ENCODE peak calls at places on chromosome 6, in nine cellular contexts. F is GM23338, Q is OCI-LY7, D is hepatocyte, H is HCT116, P is PC-3, M is neural progenitor cell, L is SK-N-SH, T is MM.1S. W is an unnamed sample.

GRCh38 chr6:169906004-169906740 is 154.8 kb downstream of the ERMARD start:
- DNase-seq in Q (peak; percentile 5), P (no peak), F (no peak), H (no peak), L (no peak), T (no peak), D (no peak), M (peak; percentile 32), W (no peak)

GRCh38 chr6:150290429-150290828 is 78.4 kb upstream of the IYD start:
- DNase-seq in T (no peak), D (peak; percentile 54), F (no peak), M (no peak), Q (no peak), H (no peak), P (no peak), L (no peak), W (peak; percentile 95)

GRCh38 chr6:109676724-109677123 is 14.3 kb downstream of the AK9 start:
- DNase-seq in D (no peak), L (no peak), F (no peak), Q (no peak), T (no peak), P (no peak), M (no peak), H (no peak), W (no peak)

GRCh38 chr6:127471379-127472255 is 12.4 kb upstream of the KIAA0408 start:
- DNase-seq in F (no peak), H (no peak), Q (no peak), L (no peak), D (no peak), P (peak; percentile 48), T (no peak), M (no peak), W (peak; percentile 10)

GRCh38 chr6:133549252-133549925 is 308.2 kb downstream of the EYA4 start:
- DNase-seq in T (no peak), D (no peak), H (no peak), F (no peak), P (no peak), Q (no peak), L (no peak), M (peak; percentile 93), W (no peak)

GRCh38 chr6:7617954-7618764 is 28.2 kb downstream of the SNRNP48 start:
- DNase-seq in F (no peak), L (no peak), T (peak; percentile 79), P (peak; percentile 83), H (no peak), M (no peak), D (no peak), Q (no peak), W (peak; percentile 94)

GRCh38 chr6:3566812-3567211 is 110.0 kb upstream of the SLC22A23 start:
- DNase-seq in D (no peak), L (no peak), M (no peak), T (no peak), Q (no peak), H (no peak), F (no peak), P (no peak), W (peak; percentile 42)

GRCh38 chr6:7086488-7086887 is 21.3 kb upstream of the RREB1 start:
- DNase-seq in Q (no peak), F (no peak), L (no peak), M (no peak), D (no peak), P (no peak), T (peak; percentile 68), H (no peak), W (peak; percentile 61)

GRCh38 chr6:28480253-28480932 is 35.2 kb downstream of the GPX6 start:
- DNase-seq in T (no peak), F (no peak), H (no peak), P (no peak), L (no peak), Q (no peak), D (no peak), M (no peak), W (no peak)
- TF ChIP-seq EZH2phosphoT487 in T (no peak), F (no peak), H (no peak), P (no peak), L (no peak), Q (no peak), D (no peak), M (no peak), W (no peak)

DNA sequence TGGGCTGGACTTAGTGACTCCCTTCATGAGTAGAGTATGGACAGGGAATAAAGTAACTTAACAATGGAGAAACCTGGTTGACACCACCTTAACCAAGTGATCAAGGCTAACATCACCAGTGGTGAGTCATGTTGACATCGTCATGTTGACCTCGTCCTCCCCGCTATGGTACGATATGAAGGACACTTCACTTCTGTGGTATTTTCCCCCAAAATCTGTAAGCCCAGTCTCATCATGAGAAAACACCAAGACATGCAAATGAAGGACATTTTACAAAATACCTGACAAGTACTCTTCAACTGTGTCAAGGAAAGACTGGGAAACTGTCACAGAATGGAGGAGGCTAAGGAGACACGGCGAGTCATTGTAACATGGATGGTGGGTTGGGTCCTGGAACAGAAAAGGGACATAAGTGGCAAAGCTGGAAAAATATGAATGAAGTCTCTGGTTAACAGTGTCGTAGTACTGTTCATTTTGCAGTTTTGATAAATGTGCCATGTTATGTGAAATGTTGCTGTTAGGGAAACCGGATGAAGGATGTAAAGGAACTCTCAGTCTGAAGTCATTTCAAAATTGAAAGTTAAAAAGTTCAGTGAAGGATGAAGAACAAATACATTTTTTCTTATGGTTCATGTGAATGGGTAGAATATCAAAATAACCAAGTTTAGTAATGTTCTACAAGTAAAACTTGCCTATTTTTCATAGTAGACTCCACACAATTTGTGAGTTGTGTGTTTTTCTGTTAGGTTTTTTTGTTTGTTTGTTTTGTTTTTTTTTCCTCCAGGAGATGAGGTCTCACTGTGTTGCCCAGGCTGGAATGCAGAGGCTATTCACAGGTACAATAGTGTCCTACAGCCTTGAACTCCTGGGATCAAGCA is 247.5 kb downstream of the TMEM242 start:
- DNase-seq in M (no peak), L (no peak), P (peak; percentile 45), T (no peak), D (no peak), F (no peak), H (peak; percentile 3), Q (no peak), W (peak; percentile 64)
- H3K4me2 ChIP-seq in M (no peak overlapping the region), L (no peak overlapping the region), P (no peak overlapping the region), T (no peak overlapping the region), D (no peak overlapping the region), F (no peak overlapping the region), H (no peak overlapping the region), Q (no peak overlapping the region), W (no peak overlapping the region)

GRCh38 chr6:125166711-125167110 is 13.1 kb downstream of the TPD52L1 start:
- DNase-seq in P (no peak), H (no peak), Q (no peak), M (no peak), T (no peak), F (no peak), D (no peak), L (no peak), W (no peak)
- H3K4me3 ChIP-seq in P (no peak overlapping the region), H (no peak overlapping the region), Q (no peak overlapping the region), M (no peak overlapping the region), T (no peak overlapping the region), F (no peak overlapping the region), D (no peak overlapping the region), L (no peak overlapping the region), W (no peak overlapping the region)

GRCh38 chr6:140912686-140913085 is 1220.0 kb upstream of the GJE1 start:
- DNase-seq in Q (no peak), M (no peak), D (no peak), T (no peak), P (no peak), L (no peak), F (peak; percentile 5), H (no peak), W (no peak)

GRCh38 chr6:140909620-140910019 is 1223.1 kb upstream of the GJE1 start:
- DNase-seq in T (no peak), M (no peak), P (peak; percentile 13), Q (no peak), D (no peak), L (no peak), H (no peak), F (no peak), W (peak; percentile 2)

GRCh38 chr6:140915001-140915950 is 1217.4 kb upstream of the GJE1 start:
- DNase-seq in Q (no peak), H (no peak), P (no peak), F (no peak), L (no peak), M (no peak), D (no peak), T (no peak), W (no peak)
- TF ChIP-seq EZH2phosphoT487 in Q (no peak), H (no peak), P (no peak), F (no peak), L (no peak), M (no peak), D (no peak), T (no peak), W (no peak)

DNA sequence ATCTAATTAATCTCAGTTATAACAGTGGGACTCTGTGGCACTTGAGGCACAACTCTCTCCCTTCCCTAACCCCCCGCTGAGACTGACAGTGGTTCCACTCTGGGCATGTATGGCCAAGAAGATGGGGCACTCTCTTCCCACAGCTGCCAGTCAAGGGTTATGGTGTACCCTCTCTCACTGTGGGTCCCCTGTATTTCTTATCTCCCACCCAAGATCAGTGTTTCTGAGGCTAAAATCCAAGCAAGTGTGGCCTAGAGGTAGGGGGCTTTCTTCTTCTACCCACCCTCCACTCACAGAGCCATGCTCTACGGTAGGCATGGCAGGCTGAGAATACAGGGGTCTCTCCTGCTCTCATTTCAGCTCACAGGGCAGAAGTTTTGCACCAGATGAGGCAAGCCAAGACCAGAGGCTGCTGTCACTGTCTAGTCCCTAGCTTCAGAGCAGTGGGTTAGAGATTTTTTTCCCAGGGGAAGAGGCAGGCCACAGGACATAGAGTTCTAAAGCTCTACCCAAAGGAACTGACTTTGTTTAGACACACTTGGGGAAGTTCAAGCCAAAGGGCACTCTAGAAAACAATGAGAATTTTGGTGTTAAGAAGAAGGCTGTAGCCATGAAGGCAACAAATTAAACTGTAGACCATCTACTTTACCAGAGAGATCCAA is 31.7 kb upstream of the HINT3 start:
- DNase-seq in L (no peak), F (no peak), Q (no peak), P (no peak), M (no peak), H (no peak), T (no peak), D (no peak), W (no peak)
- H3K4me2 ChIP-seq in L (no peak overlapping the region), F (no peak overlapping the region), Q (no peak overlapping the region), P (no peak overlapping the region), M (no peak overlapping the region), H (no peak overlapping the region), T (no peak overlapping the region), D (no peak overlapping the region), W (no peak overlapping the region)

GRCh38 chr6:11044712-11045167 is 635 bp upstream of the ELOVL2 start:
- DNase-seq in M (no peak), Q (no peak), P (no peak), F (peak; percentile 47), T (no peak), H (no peak), L (no peak), D (no peak), W (no peak)
- H3K4me3 ChIP-seq in M (peak overlapping the region; percentile 79), Q (no peak overlapping the region), P (peak overlapping the region; percentile 63), F (peak overlapping the region; percentile 61), T (peak overlapping the region; percentile 38), H (no peak overlapping the region), L (peak overlapping the region; percentile 62), D (peak overlapping the region; percentile 27), W (peak overlapping the region; percentile 71)